ENCODE peak calls at places on chromosomes 11 and 22, in four cellular contexts. One of them, this sample, is unnamed.

GRCh38 chr11:130775306-130776043 is 140.8 kb downstream of the SNX19 start:
- DNase-seq in HCT116: no peak
- DNase-seq in endothelial cell of umbilical vein: no peak
- DNase-seq in transverse colon: no peak
- DNase-seq in this sample: no peak

GRCh38 chr11:71129624-71130023 is 122.8 kb downstream of the SHANK2 start:
- DNase-seq in HCT116: no peak
- DNase-seq in transverse colon: no peak
- DNase-seq in endothelial cell of umbilical vein: no peak
- DNase-seq in this sample: peak

GRCh38 chr11:110431212-110432073 is 1.7 kb downstream of the FDX1 start:
- DNase-seq in transverse colon: no peak
- DNase-seq in HCT116: no peak
- DNase-seq in endothelial cell of umbilical vein: no peak
- DNase-seq in this sample: no peak

GRCh38 chr11:109435121-109435742 is 13.2 kb downstream of the C11orf87 start:
- DNase-seq in HCT116: no peak
- DNase-seq in transverse colon: no peak
- DNase-seq in endothelial cell of umbilical vein: no peak
- DNase-seq in this sample: no peak

GRCh38 chr11:69001301-69002081 is 11.6 kb downstream of the MRGPRF start:
- DNase-seq in endothelial cell of umbilical vein: no peak
- DNase-seq in transverse colon: peak
- DNase-seq in HCT116: no peak
- DNase-seq in this sample: peak

GRCh38 chr22:37633082-37633692 is 6.3 kb upstream of the SH3BP1 start:
- DNase-seq in endothelial cell of umbilical vein: no peak
- DNase-seq in HCT116: no peak
- DNase-seq in transverse colon: peak
- DNase-seq in this sample: no peak

GRCh38 chr11:63553759-63554158 is 9.4 kb downstream of the PLAAT2 start:
- DNase-seq in endothelial cell of umbilical vein: no peak
- DNase-seq in HCT116: no peak
- DNase-seq in transverse colon: no peak
- DNase-seq in this sample: no peak

GRCh38 chr22:33832558-33833151 is 87.6 kb downstream of the LARGE1 start:
- DNase-seq in endothelial cell of umbilical vein: no peak
- DNase-seq in HCT116: no peak
- DNase-seq in transverse colon: no peak
- DNase-seq in this sample: no peak

GRCh38 chr22:35708453-35708852 is 9.2 kb upstream of the APOL5 start:
- DNase-seq in transverse colon: no peak
- DNase-seq in endothelial cell of umbilical vein: no peak
- DNase-seq in HCT116: no peak
- DNase-seq in this sample: no peak

GRCh38 chr11:6402561-6402981 is 12.3 kb downstream of the SMPD1 start:
- DNase-seq in transverse colon: peak
- DNase-seq in HCT116: no peak
- DNase-seq in endothelial cell of umbilical vein: no peak
- DNase-seq in this sample: no peak

GRCh38 chr11:108592591-108593213 is 866 bp downstream of the EXPH5 start:
- DNase-seq in HCT116: no peak
- DNase-seq in endothelial cell of umbilical vein: no peak
- DNase-seq in transverse colon: peak
- DNase-seq in this sample: no peak

GRCh38 chr11:73342633-73343032 is 33.6 kb upstream of the RELT start:
- DNase-seq in transverse colon: no peak
- DNase-seq in endothelial cell of umbilical vein: no peak
- DNase-seq in HCT116: no peak
- DNase-seq in this sample: no peak

GRCh38 chr11:9862981-9863380 is 199.1 kb downstream of the SWAP70 start:
- DNase-seq in endothelial cell of umbilical vein: peak
- DNase-seq in HCT116: no peak
- DNase-seq in transverse colon: no peak
- DNase-seq in this sample: no peak

GRCh38 chr22:29340566-29340965 is 25.1 kb upstream of the RASL10A start:
- DNase-seq in endothelial cell of umbilical vein: no peak
- DNase-seq in HCT116: no peak
- DNase-seq in transverse colon: no peak
- DNase-seq in this sample: no peak

GRCh38 chr11:19972091-19972490 is 188.2 kb downstream of the DBX1 start:
- DNase-seq in endothelial cell of umbilical vein: no peak
- DNase-seq in HCT116: no peak
- DNase-seq in transverse colon: no peak
- DNase-seq in this sample: no peak

GRCh38 chr22:37560682-37561208 is 465 bp downstream of the CDC42EP1 start:
- DNase-seq in endothelial cell of umbilical vein: peak
- DNase-seq in HCT116: no peak
- DNase-seq in transverse colon: peak
- DNase-seq in this sample: no peak

GRCh38 chr11:45073575-45074225 is 72.7 kb upstream of the PRDM11 start:
- DNase-seq in HCT116: no peak
- DNase-seq in transverse colon: no peak
- DNase-seq in endothelial cell of umbilical vein: no peak
- DNase-seq in this sample: no peak

GRCh38 chr11:119315139-119316016 is 1.6 kb downstream of the MCAM start:
- DNase-seq in HCT116: no peak
- DNase-seq in endothelial cell of umbilical vein: peak
- DNase-seq in transverse colon: peak
- DNase-seq in this sample: no peak
- TF ChIP-seq POLR2AphosphoS5 in HCT116: peak
- TF ChIP-seq POLR2AphosphoS5 in endothelial cell of umbilical vein: peak
- TF ChIP-seq POLR2AphosphoS5 in transverse colon: no peak
- TF ChIP-seq POLR2AphosphoS5 in this sample: no peak

DNA sequence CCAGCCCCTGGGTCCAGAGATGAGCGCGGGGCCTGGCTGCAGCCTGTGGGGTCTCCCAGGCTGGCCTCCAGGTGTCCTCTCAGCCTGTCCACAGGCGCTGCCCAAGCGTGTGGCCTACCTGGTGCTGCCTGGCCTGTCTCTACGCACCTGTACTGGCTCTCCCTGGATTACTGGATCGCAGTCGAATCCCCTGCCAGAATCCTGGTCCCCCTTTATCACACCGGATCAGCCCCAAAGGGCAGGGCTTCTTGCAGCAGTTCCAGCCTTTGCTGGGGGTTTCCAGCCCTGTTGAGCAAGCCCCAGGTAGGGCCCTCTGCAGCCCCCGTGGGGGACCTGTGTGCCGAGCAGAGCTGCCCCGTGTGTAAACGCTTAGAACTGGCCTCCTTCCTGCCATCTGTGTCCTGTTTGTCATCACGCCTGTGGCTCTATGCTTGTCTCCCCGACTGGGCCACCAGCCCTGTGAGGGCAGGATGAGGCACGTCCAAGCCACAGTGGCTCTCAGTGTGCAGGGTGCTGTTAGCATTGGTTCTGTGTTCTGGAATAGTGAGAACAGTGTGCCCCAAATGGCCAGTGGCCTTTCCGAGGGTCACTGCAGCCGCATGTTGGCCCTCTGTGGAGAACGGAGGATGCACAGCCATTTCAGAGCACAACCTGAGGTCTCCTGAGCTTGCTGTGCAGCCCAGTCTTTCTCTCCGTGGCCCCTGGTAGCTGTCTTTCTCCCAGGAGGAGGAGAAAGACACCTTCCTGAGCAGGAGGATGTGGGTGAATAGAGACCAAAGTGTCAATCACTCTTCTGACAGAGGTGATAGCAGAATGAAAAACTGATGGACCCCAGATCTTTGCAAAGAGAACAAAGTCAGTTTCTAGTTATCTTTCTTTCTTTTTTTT is 13.9 kb upstream of the TXNRD2 start:
- DNase-seq in transverse colon: no peak
- DNase-seq in HCT116: no peak
- DNase-seq in endothelial cell of umbilical vein: no peak
- DNase-seq in this sample: no peak
- TF ChIP-seq POLR2A in transverse colon: no peak
- TF ChIP-seq POLR2A in HCT116: no peak
- TF ChIP-seq POLR2A in endothelial cell of umbilical vein: no peak
- TF ChIP-seq POLR2A in this sample: no peak

DNA sequence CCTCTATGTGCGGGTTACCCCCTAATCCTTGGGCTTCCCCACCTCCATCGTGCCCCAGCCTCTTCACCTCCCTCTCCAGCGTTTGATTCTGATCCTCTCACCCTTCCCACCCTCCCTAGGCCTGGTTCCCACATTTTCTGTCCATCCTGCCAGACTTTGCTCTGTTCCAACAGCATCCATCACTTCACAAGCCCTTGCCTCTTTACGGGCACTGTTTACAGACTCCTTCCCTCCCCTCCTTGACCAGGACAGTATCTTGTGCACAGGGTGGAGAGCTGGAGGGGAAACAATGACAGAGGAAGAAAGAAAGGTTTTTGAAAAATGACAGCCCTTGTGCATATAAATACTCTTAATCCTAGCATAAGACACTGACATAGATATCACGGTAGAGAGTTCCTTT is 30.4 kb downstream of the FEZ1 start:
- DNase-seq in transverse colon: no peak
- DNase-seq in endothelial cell of umbilical vein: no peak
- DNase-seq in HCT116: no peak
- DNase-seq in this sample: no peak
- H3K4me3 ChIP-seq in transverse colon: no peak
- H3K4me3 ChIP-seq in endothelial cell of umbilical vein: no peak
- H3K4me3 ChIP-seq in HCT116: no peak
- H3K4me3 ChIP-seq in this sample: no peak

GRCh38 chr11:3942956-3943497 is 87.6 kb downstream of the STIM1 start:
- DNase-seq in transverse colon: no peak
- DNase-seq in endothelial cell of umbilical vein: peak
- DNase-seq in HCT116: no peak
- DNase-seq in this sample: no peak

GRCh38 chr11:3942160-3942955 is 86.9 kb downstream of the STIM1 start:
- DNase-seq in endothelial cell of umbilical vein: no peak
- DNase-seq in transverse colon: no peak
- DNase-seq in HCT116: no peak
- DNase-seq in this sample: no peak

GRCh38 chr11:3947084-3947483 is 91.6 kb downstream of the STIM1 start:
- DNase-seq in HCT116: no peak
- DNase-seq in endothelial cell of umbilical vein: peak
- DNase-seq in transverse colon: peak
- DNase-seq in this sample: peak

GRCh38 chr11:3946445-3947017 is 91.1 kb downstream of the STIM1 start:
- DNase-seq in transverse colon: no peak
- DNase-seq in HCT116: no peak
- DNase-seq in endothelial cell of umbilical vein: no peak
- DNase-seq in this sample: no peak

DNA sequence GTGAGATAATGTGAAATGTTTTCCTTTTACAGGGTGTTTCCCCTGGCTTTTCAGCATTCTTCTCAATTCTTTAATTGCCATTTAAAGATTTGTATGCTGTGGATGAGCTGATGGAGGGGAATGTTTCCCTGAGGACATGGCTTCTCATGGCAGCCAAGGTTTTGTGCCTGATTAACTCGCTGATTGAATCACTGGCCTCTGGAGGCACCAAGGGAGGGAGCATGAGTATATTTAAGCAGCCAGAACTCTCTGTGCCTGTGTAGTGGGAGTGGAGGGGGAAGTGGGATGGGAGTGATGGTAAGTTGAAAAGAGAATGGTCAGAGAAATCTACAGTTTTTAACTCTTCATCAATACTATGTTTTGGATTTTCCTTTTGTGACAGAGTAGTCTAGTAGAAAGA is 88.7 kb downstream of the STIM1 start:
- DNase-seq in transverse colon: no peak
- DNase-seq in HCT116: no peak
- DNase-seq in endothelial cell of umbilical vein: no peak
- DNase-seq in this sample: no peak
- TF ChIP-seq POLR2AphosphoS5 in transverse colon: no peak
- TF ChIP-seq POLR2AphosphoS5 in HCT116: no peak
- TF ChIP-seq POLR2AphosphoS5 in endothelial cell of umbilical vein: no peak
- TF ChIP-seq POLR2AphosphoS5 in this sample: no peak

GRCh38 chr11:13837286-13837685 is 125.2 kb upstream of the SPON1 start:
- DNase-seq in transverse colon: no peak
- DNase-seq in endothelial cell of umbilical vein: no peak
- DNase-seq in HCT116: peak
- DNase-seq in this sample: no peak
- TF ChIP-seq POLR2A in transverse colon: no peak
- TF ChIP-seq POLR2A in endothelial cell of umbilical vein: no peak
- TF ChIP-seq POLR2A in HCT116: no peak
- TF ChIP-seq POLR2A in this sample: no peak

This sample was measured in breast epithelium.